ENCODE peak calls at places on chromosomes 11 and 22, in four cellular contexts. I is pancreas; U is AG10803; H is naive thymus-derived CD4-positive, alpha-beta T cell. W is an unnamed sample.

GRCh38 chr11:67415501-67416304 is at the start of gene CARNS1:
- DNase-seq in I (no peak), U (no peak), H (no peak), W (no peak)

GRCh38 chr11:133082851-133083488 is 449.3 kb downstream of the OPCML start:
- DNase-seq in I (peak; percentile 93), U (peak; percentile 52), H (peak; percentile 26), W (peak; percentile 91)

GRCh38 chr22:20918663-20919220 is 1.5 kb downstream of the CRKL start:
- DNase-seq in I (no peak), U (no peak), H (no peak), W (no peak)

GRCh38 chr22:44530569-44530968 is 32.5 kb upstream of the RTL6 start:
- DNase-seq in I (no peak), U (no peak), H (no peak), W (no peak)

GRCh38 chr11:131938321-131938751 is 567.9 kb downstream of the NTM start:
- DNase-seq in I (no peak), U (no peak), H (no peak), W (no peak)

GRCh38 chr11:2298131-2298794 is 3.5 kb downstream of the C11orf21 start:
- DNase-seq in I (no peak), U (no peak), H (no peak), W (no peak)

GRCh38 chr11:122863704-122864326 is 18.7 kb upstream of the JHY start:
- DNase-seq in I (no peak), U (peak; percentile 46), H (peak; percentile 39), W (no peak)

GRCh38 chr11:79727221-79727620 is 286.4 kb upstream of the TENM4 start:
- DNase-seq in I (no peak), U (no peak), H (no peak), W (no peak)

GRCh38 chr11:8813658-8814057 is 97.3 kb upstream of the AKIP1 start:
- DNase-seq in I (peak; percentile 74), U (peak; percentile 89), H (no peak), W (peak; percentile 86)

GRCh38 chr11:96324912-96325311 is 18.1 kb downstream of the MAML2 start:
- DNase-seq in I (no peak), U (peak; percentile 90), H (no peak), W (no peak)

GRCh38 chr11:119907934-119908760 is 179.1 kb upstream of the NECTIN1 start:
- DNase-seq in I (no peak), U (no peak), H (no peak), W (no peak)

GRCh38 chr11:72222106-72222891 is 2.3 kb upstream of the INPPL1 start:
- DNase-seq in I (peak; percentile 45), U (no peak), H (no peak), W (peak; percentile 53)

GRCh38 chr11:101049813-101050212 is 79.8 kb downstream of the PGR start:
- DNase-seq in I (no peak), U (no peak), H (no peak), W (no peak)

GRCh38 chr22:29043906-29044575 is 17.6 kb downstream of the C22orf31 start:
- DNase-seq in I (no peak), U (peak; percentile 89), H (no peak), W (no peak)

GRCh38 chr22:22394589-22394988 is 114.0 kb downstream of the ZNF280B start:
- DNase-seq in I (no peak), U (no peak), H (no peak), W (no peak)

GRCh38 chr11:35163707-35164496 is 24.9 kb downstream of the CD44 start:
- DNase-seq in I (no peak), U (no peak), H (peak; percentile 72), W (no peak)

GRCh38 chr11:2564008-2564530 is 119.3 kb downstream of the KCNQ1 start:
- DNase-seq in I (peak; percentile 30), U (no peak), H (no peak), W (no peak)

GRCh38 chr11:71120346-71120963 is 131.9 kb downstream of the SHANK2 start:
- DNase-seq in I (no peak), U (no peak), H (no peak), W (peak; percentile 69)

GRCh38 chr11:130647371-130647770 is 198.9 kb downstream of the ADAMTS15 start:
- DNase-seq in I (no peak), U (no peak), H (no peak), W (peak; percentile 29)

GRCh38 chr11:2432171-2432621 is 12.1 kb downstream of the TRPM5 start:
- DNase-seq in I (peak; percentile 51), U (no peak), H (no peak), W (no peak)

GRCh38 chr11:24351179-24351578 is 145.7 kb upstream of the LUZP2 start:
- DNase-seq in I (no peak), U (no peak), H (no peak), W (no peak)

GRCh38 chr11:8584511-8584910 is 9.5 kb downstream of the STK33 start:
- DNase-seq in I (no peak), U (no peak), H (no peak), W (no peak)

GRCh38 chr22:45543243-45543642 is 40.6 kb downstream of the FBLN1 start:
- DNase-seq in I (no peak), U (no peak), H (no peak), W (no peak)

GRCh38 chr22:49469896-49470740 is 357.6 kb downstream of the BRD1 start:
- DNase-seq in I (no peak), U (no peak), H (no peak), W (no peak)

GRCh38 chr11:112632866-112633505 is 328.2 kb upstream of the NCAM1 start:
- DNase-seq in I (no peak), U (no peak), H (no peak), W (no peak)

W was measured in ecto neural progenitor cell.